ENCODE peak calls at places on chromosomes 13 and 19, in eight cellular contexts. L is stimulated activated naive CD8-positive, alpha-beta T cell treated with anti-CD3 and anti-CD28 coated beads, Interleukin-15, Interleukin-2, amounts not matched to agents 100 U/mL and 50 U/mL, for 24 hours; K is caudate nucleus; S is right lobe of liver; Z is ovary; J is cardiac fibroblast; U is HTR-8/SVneo; G is RWPE1. N is an unnamed sample.

GRCh38 chr19:47509973-47510372 is 4.9 kb downstream of the NAPA start:
- DNase-seq in U (no peak), L (no peak), G (peak; percentile 54), Z (no peak), J (no peak), S (no peak), K (no peak), N (peak; percentile 81)

GRCh38 chr13:98480915-98481510 is 95.9 kb downstream of the STK24 start:
- DNase-seq in J (peak; percentile 58), G (no peak), Z (no peak), L (peak; percentile 46), K (no peak), U (no peak), S (no peak), N (no peak)

GRCh38 chr13:88246239-88246638 is 575.1 kb downstream of the SLITRK5 start:
- DNase-seq in L (no peak), K (no peak), J (no peak), U (no peak), Z (no peak), G (no peak), S (no peak), N (no peak)

GRCh38 chr13:23488442-23488841 is 54.9 kb upstream of the SACS start:
- DNase-seq in Z (no peak), U (no peak), K (no peak), J (peak; percentile 59), L (no peak), G (no peak), S (no peak), N (no peak)

GRCh38 chr13:30905932-30906383 is at the start of gene MEDAG:
- DNase-seq in L (no peak), U (no peak), K (no peak), Z (peak; percentile 79), J (peak; percentile 94), S (no peak), G (no peak), N (peak; percentile 92)

GRCh38 chr19:51626675-51627074 is 3.5 kb downstream of the SIGLEC5 start:
- DNase-seq in G (no peak), K (no peak), J (no peak), L (no peak), U (no peak), Z (no peak), S (no peak), N (no peak)

GRCh38 chr13:69287050-69287698 is 820.5 kb upstream of the ATXN8OS start:
- DNase-seq in S (no peak), L (no peak), Z (no peak), G (no peak), K (no peak), U (no peak), J (no peak), N (no peak)

GRCh38 chr13:102651892-102652291 is 43.0 kb downstream of the METTL21C start:
- DNase-seq in K (no peak), S (no peak), G (no peak), L (no peak), U (peak; percentile 14), Z (no peak), J (peak; percentile 22), N (peak; percentile 77)

GRCh38 chr13:99312493-99312883 is 5.3 kb upstream of the GPR183 start:
- DNase-seq in L (no peak), Z (peak; percentile 89), J (peak; percentile 92), G (no peak), U (no peak), S (no peak), K (no peak), N (no peak)

GRCh38 chr13:38496956-38497355 is 147.3 kb downstream of the UFM1 start:
- DNase-seq in K (no peak), G (no peak), L (no peak), S (no peak), Z (no peak), J (peak; percentile 3), U (no peak), N (no peak)

GRCh38 chr13:75326173-75327131 is 155.5 kb downstream of the TBC1D4 start:
- DNase-seq in U (peak; percentile 34), J (peak; percentile 66), G (no peak), S (no peak), L (peak; percentile 71), K (no peak), Z (no peak), N (no peak)

GRCh38 chr13:112154301-112155060 is 87.5 kb downstream of the SOX1 start:
- DNase-seq in J (no peak), Z (no peak), U (no peak), S (no peak), L (no peak), G (no peak), K (no peak), N (no peak)

GRCh38 chr19:29714371-29714952 is 599 bp downstream of the C19orf12 start:
- DNase-seq in L (no peak), S (no peak), J (no peak), Z (no peak), G (peak; percentile 7), U (no peak), K (no peak), N (peak; percentile 56)

GRCh38 chr19:48656840-48657474 is 11.0 kb upstream of the CA11 start:
- DNase-seq in J (peak; percentile 91), L (no peak), S (no peak), Z (no peak), K (no peak), G (peak; percentile 68), U (peak; percentile 75), N (no peak)

GRCh38 chr13:113632706-113633484 is 25.1 kb downstream of the ATP4B start:
- DNase-seq in S (peak; percentile 26), Z (no peak), K (no peak), L (no peak), G (no peak), J (no peak), U (no peak), N (peak; percentile 49)

GRCh38 chr13:95660981-95661581 is 15.9 kb upstream of the DNAJC3 start:
- DNase-seq in U (no peak), G (peak; percentile 45), Z (no peak), S (no peak), J (peak; percentile 75), L (no peak), K (no peak), N (no peak)

GRCh38 chr19:17755977-17756670 is 4.8 kb downstream of the FCHO1 start:
- DNase-seq in S (no peak), Z (no peak), K (peak; percentile 89), G (no peak), L (peak; percentile 60), J (peak; percentile 47), U (no peak), N (no peak)

GRCh38 chr19:1067341-1068103 is 555 bp downstream of the ARHGAP45 start:
- DNase-seq in S (no peak), Z (no peak), G (no peak), J (no peak), L (peak; percentile 75), K (no peak), U (no peak), N (peak; percentile 77)

GRCh38 chr13:98343461-98343860 is 166.4 kb upstream of the RNF113B start:
- DNase-seq in G (no peak), K (no peak), S (no peak), L (no peak), J (no peak), Z (no peak), U (no peak), N (no peak)

GRCh38 chr19:41697198-41697855 is 9.3 kb upstream of the CEACAM7 start:
- DNase-seq in K (no peak), J (no peak), S (peak; percentile 15), U (no peak), Z (no peak), L (no peak), G (no peak), N (no peak)

GRCh38 chr19:10226376-10227214 is 4.5 kb downstream of the S1PR2 start:
- DNase-seq in U (no peak), S (no peak), L (no peak), G (no peak), K (no peak), Z (peak; percentile 93), J (peak; percentile 87), N (peak; percentile 83)

GRCh38 chr13:37954191-37954590 is 84.6 kb upstream of the TRPC4 start:
- DNase-seq in J (no peak), S (no peak), L (no peak), G (peak; percentile 38), U (no peak), Z (no peak), K (no peak), N (no peak)

GRCh38 chr13:99417821-99418662 is 83.2 kb upstream of the TM9SF2 start:
- DNase-seq in Z (no peak), K (no peak), L (peak; percentile 70), S (peak; percentile 30), G (no peak), U (no peak), J (no peak), N (no peak)

GRCh38 chr13:106797081-106797640 is 229.2 kb upstream of the ARGLU1 start:
- DNase-seq in S (no peak), K (no peak), J (no peak), G (no peak), U (no peak), L (no peak), Z (no peak), N (no peak)

GRCh38 chr13:110799246-110800236 is 86.0 kb downstream of the ING1 start:
- DNase-seq in G (no peak), S (no peak), U (no peak), L (no peak), K (no peak), J (peak; percentile 62), Z (peak; percentile 70), N (peak; percentile 73)

GRCh38 chr13:79937311-79938243 is 403.3 kb downstream of the SPRY2 start:
- DNase-seq in Z (no peak), U (no peak), G (no peak), K (peak; percentile 6), J (peak; percentile 25), L (no peak), S (no peak), N (no peak)

GRCh38 chr19:49949735-49950589 is 11.0 kb downstream of the SIGLEC11 start:
- DNase-seq in K (no peak), L (no peak), J (no peak), G (no peak), S (no peak), U (no peak), Z (no peak), N (peak; percentile 24)

GRCh38 chr13:29704648-29705047 is 109.2 kb upstream of the SLC7A1 start:
- DNase-seq in U (no peak), L (no peak), S (no peak), G (no peak), Z (no peak), J (peak; percentile 5), K (no peak), N (no peak)

GRCh38 chr13:111505175-111505777 is 184.8 kb downstream of the TEX29 start:
- DNase-seq in S (no peak), L (no peak), U (peak; percentile 7), J (peak; percentile 2), K (no peak), G (no peak), Z (no peak), N (no peak)

GRCh38 chr19:11019262-11019661 is 58.4 kb downstream of the SMARCA4 start:
- DNase-seq in L (no peak), S (no peak), K (no peak), Z (no peak), J (no peak), G (no peak), U (no peak), N (no peak)

GRCh38 chr19:8487137-8487851 is 15.1 kb downstream of the PRAM1 start:
- DNase-seq in G (no peak), S (no peak), Z (no peak), J (no peak), L (peak; percentile 57), U (no peak), K (no peak), N (peak; percentile 73)

GRCh38 chr13:113729329-113730019 is 29.6 kb upstream of the TMEM255B start:
- DNase-seq in K (no peak), L (no peak), Z (no peak), U (no peak), G (no peak), J (no peak), S (peak; percentile 49), N (no peak)